ENCODE peak calls at places on chromosomes 12 and 14, in eight cellular contexts. O is NCI-H460, G is AG04450, S is neuronal stem cell, D is foreskin fibroblast, J is GM04504, V is EH, Y is RKO. A is an unnamed sample.

GRCh38 chr14:42172304-42172703 is 565.6 kb downstream of the LRFN5 start:
- DNase-seq in O (no peak), G (no peak), S (no peak), D (no peak), J (no peak), V (no peak), Y (no peak), A (no peak)

GRCh38 chr14:93207468-93208308 is 632 bp downstream of the UBR7 start:
- DNase-seq in O (peak; percentile 65), G (no peak), S (peak; percentile 49), D (peak; percentile 77), J (no peak), V (peak; percentile 70), Y (peak; percentile 89), A (no peak)

GRCh38 chr12:40970320-40970907 is 217.7 kb upstream of the PDZRN4 start:
- DNase-seq in O (peak; percentile 18), G (no peak), S (no peak), D (no peak), J (no peak), V (no peak), Y (peak; percentile 35), A (no peak)

GRCh38 chr14:61213930-61214329 is 67.2 kb downstream of the TMEM30B start:
- DNase-seq in O (no peak), G (no peak), S (no peak), D (no peak), J (no peak), V (peak; percentile 56), Y (no peak), A (no peak)

GRCh38 chr12:75623631-75624118 is 112.3 kb upstream of the KRR1 start:
- DNase-seq in O (peak; percentile 80), G (no peak), S (no peak), D (peak; percentile 86), J (no peak), V (peak; percentile 71), Y (peak; percentile 55), A (no peak)

GRCh38 chr14:72883963-72884362 is 9.9 kb downstream of the DPF3 start:
- DNase-seq in O (no peak), G (no peak), S (no peak), D (peak; percentile 50), J (no peak), V (no peak), Y (no peak), A (no peak)

GRCh38 chr12:10501031-10501430 is 4.7 kb upstream of the EIF2S3B start:
- DNase-seq in O (peak; percentile 12), G (no peak), S (no peak), D (peak; percentile 20), J (peak; percentile 3), V (peak; percentile 20), Y (peak; percentile 25), A (no peak)

GRCh38 chr14:80313806-80314205 is 102.5 kb upstream of the DIO2 start:
- DNase-seq in O (no peak), G (peak; percentile 11), S (no peak), D (peak; percentile 44), J (peak; percentile 18), V (peak; percentile 85), Y (no peak), A (no peak)

GRCh38 chr14:102280376-102280962 is 24.5 kb downstream of the MOK start:
- DNase-seq in O (peak; percentile 94), G (peak; percentile 93), S (no peak), D (peak; percentile 92), J (peak; percentile 96), V (peak; percentile 100), Y (peak; percentile 89), A (no peak)

GRCh38 chr12:113232787-113233585 is 11.7 kb downstream of the TPCN1 start:
- DNase-seq in O (no peak), G (no peak), S (no peak), D (no peak), J (no peak), V (no peak), Y (no peak), A (peak; percentile 68)

GRCh38 chr12:54300732-54301427 is at the start of gene NFE2:
- DNase-seq in O (peak; percentile 44), G (peak; percentile 51), S (peak; percentile 66), D (peak; percentile 86), J (no peak), V (peak; percentile 88), Y (no peak), A (peak; percentile 70)

GRCh38 chr14:72777636-72778035 is 116.3 kb downstream of the DPF3 start:
- DNase-seq in O (no peak), G (no peak), S (no peak), D (no peak), J (no peak), V (no peak), Y (no peak), A (no peak)

GRCh38 chr12:114903394-114903748 is 219.4 kb upstream of the TBX3 start:
- DNase-seq in O (no peak), G (no peak), S (no peak), D (no peak), J (no peak), V (peak; percentile 77), Y (no peak), A (no peak)

GRCh38 chr14:95361373-95362179 is 41.9 kb upstream of the CLMN start:
- DNase-seq in O (no peak), G (no peak), S (no peak), D (no peak), J (no peak), V (no peak), Y (no peak), A (no peak)

GRCh38 chr12:107684990-107685359 is 624 bp upstream of the PWP1 start:
- DNase-seq in O (no peak), G (no peak), S (no peak), D (peak; percentile 48), J (no peak), V (peak; percentile 33), Y (peak; percentile 77), A (no peak)

GRCh38 chr12:6773662-6774351 is 1.5 kb downstream of the LAG3 start:
- DNase-seq in O (no peak), G (no peak), S (no peak), D (peak; percentile 21), J (no peak), V (no peak), Y (no peak), A (no peak)

GRCh38 chr12:82174383-82174782 is 183.8 kb downstream of the CCDC59 start:
- DNase-seq in O (no peak), G (no peak), S (no peak), D (no peak), J (no peak), V (no peak), Y (no peak), A (no peak)

GRCh38 chr12:50057000-50057841 is at the start of gene ASIC1:
- DNase-seq in O (peak; percentile 60), G (no peak), S (peak; percentile 70), D (peak; percentile 90), J (no peak), V (peak; percentile 78), Y (peak; percentile 73), A (peak; percentile 87)

GRCh38 chr12:128510527-128510926 is 243.6 kb downstream of the TMEM132C start:
- DNase-seq in O (no peak), G (no peak), S (no peak), D (no peak), J (no peak), V (no peak), Y (no peak), A (no peak)

GRCh38 chr12:123813349-123813748 is 51.2 kb downstream of the DNAH10 start:
- DNase-seq in O (no peak), G (no peak), S (no peak), D (peak; percentile 63), J (peak; percentile 65), V (peak; percentile 50), Y (no peak), A (no peak)

GRCh38 chr14:63438065-63438757 is 105.0 kb downstream of the PPP2R5E start:
- DNase-seq in O (no peak), G (peak; percentile 73), S (no peak), D (peak; percentile 94), J (peak; percentile 95), V (peak; percentile 97), Y (no peak), A (peak; percentile 70)

GRCh38 chr12:6927999-6928702 is 392 bp downstream of the ATN1 start:
- DNase-seq in O (no peak), G (no peak), S (no peak), D (peak; percentile 45), J (no peak), V (no peak), Y (no peak), A (no peak)

GRCh38 chr12:118102070-118102469 is 1.7 kb downstream of the VSIG10 start:
- DNase-seq in O (no peak), G (no peak), S (no peak), D (peak; percentile 29), J (no peak), V (peak; percentile 53), Y (no peak), A (no peak)

GRCh38 chr12:65362231-65362630 is 83.7 kb downstream of the MSRB3 start:
- DNase-seq in O (no peak), G (no peak), S (no peak), D (peak; percentile 32), J (no peak), V (peak; percentile 47), Y (peak; percentile 14), A (no peak)

GRCh38 chr12:122064034-122064777 is 14.3 kb upstream of the MLXIP start:
- DNase-seq in O (peak; percentile 98), G (no peak), S (peak; percentile 65), D (peak; percentile 97), J (no peak), V (peak; percentile 98), Y (peak; percentile 99), A (peak; percentile 76)

GRCh38 chr12:102966200-102966941 is 8.9 kb downstream of the ASCL1 start:
- DNase-seq in O (no peak), G (no peak), S (no peak), D (no peak), J (no peak), V (no peak), Y (no peak), A (no peak)

GRCh38 chr12:59695379-59695778 is 99.5 kb downstream of the SLC16A7 start:
- DNase-seq in O (peak; percentile 74), G (no peak), S (no peak), D (peak; percentile 92), J (peak; percentile 32), V (peak; percentile 62), Y (peak; percentile 20), A (no peak)

GRCh38 chr14:37550511-37550910 is 44.5 kb downstream of the FOXA1 start:
- DNase-seq in O (no peak), G (peak; percentile 49), S (no peak), D (peak; percentile 26), J (peak; percentile 42), V (peak; percentile 75), Y (no peak), A (no peak)

GRCh38 chr14:24078146-24078545 is 6.8 kb downstream of the CPNE6 start:
- DNase-seq in O (no peak), G (no peak), S (no peak), D (no peak), J (no peak), V (no peak), Y (no peak), A (no peak)

GRCh38 chr12:42673535-42673934 is 84.0 kb upstream of the PRICKLE1 start:
- DNase-seq in O (no peak), G (no peak), S (no peak), D (peak; percentile 40), J (no peak), V (peak; percentile 22), Y (no peak), A (no peak)

GRCh38 chr14:50039734-50040400 is 76.5 kb downstream of the VCPKMT start:
- DNase-seq in O (no peak), G (no peak), S (no peak), D (peak; percentile 31), J (no peak), V (peak; percentile 65), Y (peak; percentile 11), A (no peak)

GRCh38 chr12:90360300-90360699 is 594.7 kb downstream of the CCER1 start:
- DNase-seq in O (no peak), G (no peak), S (no peak), D (no peak), J (no peak), V (no peak), Y (no peak), A (no peak)

GRCh38 chr12:121578230-121579189 is 2.3 kb downstream of the KDM2B start:
- DNase-seq in O (no peak), G (no peak), S (peak; percentile 64), D (peak; percentile 77), J (no peak), V (peak; percentile 62), Y (no peak), A (no peak)

GRCh38 chr12:115794659-115795081 is 482.8 kb downstream of the MED13L start:
- DNase-seq in O (no peak), G (no peak), S (no peak), D (no peak), J (no peak), V (no peak), Y (no peak), A (no peak)

A was measured in sciatic nerve.